ENCODE peak calls at places on chromosomes 13 and 19, in nine cellular contexts. E is astrocyte of the spinal cord; B is right atrium auricular region; J is transverse colon; K is NCI-H2029 treated with DMSO at 0.1 percent for 48 hours; R is activated naive CD4-positive, alpha-beta T cell treated with anti-CD3 and anti-CD28 coated beads for 36 hours; F is CD8-positive, alpha-beta memory T cell; O is NCI-H774; N is GM04503. V is an unnamed sample.

GRCh38 chr13:59424661-59425060 is 739.1 kb downstream of the DIAPH3 start:
- DNase-seq in E (peak; percentile 23), B (no peak), J (no peak), K (no peak), R (no peak), F (no peak), O (no peak), N (no peak), V (no peak)

GRCh38 chr19:50328257-50329145 is 676 bp downstream of the KCNC3 start:
- DNase-seq in E (no peak), B (no peak), J (no peak), K (no peak), R (no peak), F (no peak), O (peak; percentile 9), N (no peak), V (no peak)

GRCh38 chr13:109172099-109172498 is 542.7 kb downstream of the MYO16 start:
- DNase-seq in E (no peak), B (no peak), J (no peak), K (no peak), R (no peak), F (no peak), O (no peak), N (no peak), V (no peak)

GRCh38 chr13:76848596-76848995 is 37.6 kb downstream of the KCTD12 start:
- DNase-seq in E (no peak), B (no peak), J (no peak), K (no peak), R (no peak), F (no peak), O (no peak), N (no peak), V (no peak)

GRCh38 chr13:64723735-64724134 is 2506.4 kb downstream of the PCDH9 start:
- DNase-seq in E (peak; percentile 85), B (no peak), J (no peak), K (no peak), R (no peak), F (no peak), O (no peak), N (peak; percentile 93), V (no peak)

GRCh38 chr19:30357580-30357954 is 14.6 kb upstream of the ZNF536 start:
- DNase-seq in E (no peak), B (no peak), J (no peak), K (no peak), R (no peak), F (no peak), O (no peak), N (no peak), V (no peak)

GRCh38 chr13:39840201-39840600 is 184.7 kb downstream of the COG6 start:
- DNase-seq in E (peak; percentile 69), B (no peak), J (no peak), K (no peak), R (no peak), F (no peak), O (no peak), N (no peak), V (no peak)

GRCh38 chr13:48500652-48501197 is 32.2 kb downstream of the RCBTB2 start:
- DNase-seq in E (peak; percentile 84), B (no peak), J (no peak), K (no peak), R (peak; percentile 30), F (no peak), O (no peak), N (peak; percentile 89), V (no peak)

GRCh38 chr13:110942248-110942981 is 27.5 kb upstream of the ANKRD10 start:
- DNase-seq in E (no peak), B (no peak), J (no peak), K (no peak), R (peak; percentile 58), F (no peak), O (no peak), N (no peak), V (no peak)

GRCh38 chr19:51417107-51417806 is at the start of gene SIGLEC10:
- DNase-seq in E (no peak), B (no peak), J (peak; percentile 47), K (no peak), R (peak; percentile 55), F (no peak), O (no peak), N (no peak), V (peak; percentile 18)

GRCh38 chr13:40230833-40231266 is 435.6 kb downstream of the FOXO1 start:
- DNase-seq in E (peak; percentile 32), B (no peak), J (no peak), K (no peak), R (peak; percentile 30), F (no peak), O (no peak), N (no peak), V (no peak)

GRCh38 chr13:27053902-27054595 is 117.6 kb downstream of the USP12 start:
- DNase-seq in E (peak; percentile 77), B (no peak), J (no peak), K (no peak), R (no peak), F (no peak), O (no peak), N (peak; percentile 76), V (no peak)

GRCh38 chr13:113862191-113862765 is 1.6 kb downstream of the GAS6 start:
- DNase-seq in E (no peak), B (no peak), J (no peak), K (no peak), R (no peak), F (no peak), O (no peak), N (no peak), V (no peak)

GRCh38 chr13:100941377-100941776 is 266.8 kb upstream of the TMTC4 start:
- DNase-seq in E (no peak), B (no peak), J (no peak), K (no peak), R (no peak), F (no peak), O (no peak), N (no peak), V (no peak)

GRCh38 chr13:19766637-19767036 is 16.1 kb downstream of the PSPC1 start:
- DNase-seq in E (no peak), B (no peak), J (no peak), K (no peak), R (no peak), F (no peak), O (no peak), N (no peak), V (no peak)

GRCh38 chr19:15126511-15126910 is 19.3 kb downstream of the SYDE1 start:
- DNase-seq in E (no peak), B (no peak), J (no peak), K (no peak), R (no peak), F (no peak), O (no peak), N (no peak), V (no peak)

GRCh38 chr19:6800991-6801396 is 28.5 kb downstream of the VAV1 start:
- DNase-seq in E (peak; percentile 54), B (no peak), J (no peak), K (peak; percentile 44), R (peak; percentile 52), F (no peak), O (peak; percentile 40), N (peak; percentile 61), V (no peak)

GRCh38 chr13:73984949-73985691 is 149.1 kb downstream of the KLF12 start:
- DNase-seq in E (no peak), B (no peak), J (no peak), K (no peak), R (peak; percentile 95), F (peak; percentile 25), O (no peak), N (no peak), V (peak; percentile 30)

GRCh38 chr13:52713894-52714293 is 25.7 kb downstream of the CNMD start:
- DNase-seq in E (no peak), B (peak; percentile 61), J (peak; percentile 15), K (no peak), R (no peak), F (no peak), O (no peak), N (no peak), V (no peak)

GRCh38 chr19:4390017-4390861 is 10.1 kb downstream of the SH3GL1 start:
- DNase-seq in E (peak; percentile 44), B (no peak), J (peak; percentile 30), K (no peak), R (no peak), F (no peak), O (no peak), N (no peak), V (no peak)

GRCh38 chr13:78572459-78572858 is 30.9 kb downstream of the POU4F1 start:
- DNase-seq in E (no peak), B (no peak), J (no peak), K (no peak), R (no peak), F (no peak), O (no peak), N (no peak), V (no peak)

GRCh38 chr19:5821521-5822180 is 16.8 kb downstream of the NRTN start:
- DNase-seq in E (no peak), B (no peak), J (no peak), K (no peak), R (no peak), F (no peak), O (no peak), N (no peak), V (no peak)

GRCh38 chr13:95955255-95955654 is 97.9 kb downstream of the UGGT2 start:
- DNase-seq in E (no peak), B (no peak), J (no peak), K (no peak), R (no peak), F (no peak), O (no peak), N (no peak), V (no peak)

GRCh38 chr13:98393873-98394272 is 183.0 kb downstream of the STK24 start:
- DNase-seq in E (no peak), B (peak; percentile 21), J (no peak), K (no peak), R (no peak), F (no peak), O (no peak), N (no peak), V (no peak)

GRCh38 chr13:36736119-36736726 is 62.4 kb downstream of the SERTM1 start:
- DNase-seq in E (peak; percentile 72), B (no peak), J (peak; percentile 19), K (peak; percentile 2), R (peak; percentile 50), F (no peak), O (peak; percentile 13), N (no peak), V (no peak)

GRCh38 chr19:46878613-46879375 is 18.0 kb downstream of the ARHGAP35 start:
- DNase-seq in E (peak; percentile 93), B (no peak), J (no peak), K (no peak), R (no peak), F (no peak), O (no peak), N (peak; percentile 63), V (no peak)

GRCh38 chr19:1134431-1134830 is 30.6 kb downstream of the GPX4 start:
- DNase-seq in E (no peak), B (no peak), J (no peak), K (no peak), R (no peak), F (no peak), O (no peak), N (no peak), V (no peak)

GRCh38 chr19:40266111-40266510 is 19.0 kb downstream of the AKT2 start:
- DNase-seq in E (no peak), B (no peak), J (no peak), K (peak; percentile 81), R (no peak), F (no peak), O (no peak), N (no peak), V (no peak)

GRCh38 chr19:4581381-4582111 is 22.1 kb upstream of the SEMA6B start:
- DNase-seq in E (peak; percentile 25), B (no peak), J (no peak), K (no peak), R (no peak), F (no peak), O (no peak), N (no peak), V (no peak)

GRCh38 chr13:41505209-41505835 is 48.0 kb downstream of the RGCC start:
- DNase-seq in E (peak; percentile 93), B (no peak), J (no peak), K (no peak), R (no peak), F (no peak), O (no peak), N (peak; percentile 86), V (no peak)

GRCh38 chr13:31395090-31395489 is 195.3 kb downstream of the B3GLCT start:
- DNase-seq in E (no peak), B (no peak), J (no peak), K (no peak), R (no peak), F (no peak), O (no peak), N (no peak), V (no peak)